ENCODE peak calls at places on chromosomes 1 and 21, in five cellular contexts. Q is spleen, J is fibroblast of villous mesenchyme, R is endodermal cell, A is BJ. T is an unnamed sample.

GRCh38 chr1:211591980-211592493 is 13.1 kb upstream of the SLC30A1 start:
- DNase-seq in Q (no peak), J (peak), R (no peak), A (peak), T (peak)

GRCh38 chr1:94654031-94654430 is 112.5 kb upstream of the F3 start:
- DNase-seq in Q (no peak), J (peak), R (peak), A (no peak), T (no peak)

GRCh38 chr1:59417406-59417805 is 120.5 kb downstream of the FGGY start:
- DNase-seq in Q (no peak), J (no peak), R (no peak), A (no peak), T (peak)

GRCh38 chr1:26177182-26177684 is at the start of gene CNKSR1:
- DNase-seq in Q (no peak), J (no peak), R (peak), A (no peak), T (no peak)

GRCh38 chr1:107626075-107626796 is 338.7 kb downstream of the VAV3 start:
- DNase-seq in Q (no peak), J (peak), R (no peak), A (no peak), T (no peak)

GRCh38 chr1:24100945-24101737 is 10.8 kb downstream of the MYOM3 start:
- DNase-seq in Q (no peak), J (no peak), R (no peak), A (no peak), T (no peak)

GRCh38 chr1:33098371-33098770 is 17.4 kb downstream of the AZIN2 start:
- DNase-seq in Q (no peak), J (peak), R (no peak), A (no peak), T (no peak)

GRCh38 chr1:115977481-115978258 is 1.4 kb downstream of the SLC22A15 start:
- DNase-seq in Q (no peak), J (peak), R (no peak), A (peak), T (peak)

GRCh38 chr1:171245458-171246064 is 2.7 kb upstream of the FMO1 start:
- DNase-seq in Q (no peak), J (peak), R (peak), A (no peak), T (peak)

GRCh38 chr1:88544166-88544565 is 139.9 kb upstream of the PKN2 start:
- DNase-seq in Q (no peak), J (no peak), R (no peak), A (no peak), T (no peak)

GRCh38 chr1:86704972-86705632 is 726 bp downstream of the SH3GLB1 start:
- DNase-seq in Q (no peak), J (peak), R (no peak), A (no peak), T (peak)

GRCh38 chr1:23529146-23530088 is 1.6 kb downstream of the E2F2 start:
- DNase-seq in Q (no peak), J (no peak), R (no peak), A (no peak), T (no peak)

GRCh38 chr21:30713786-30714185 is 4.8 kb downstream of the KRTAP21-3 start:
- DNase-seq in Q (no peak), J (no peak), R (no peak), A (no peak), T (no peak)

GRCh38 chr1:212457740-212458338 is 25.1 kb downstream of the NENF start:
- DNase-seq in Q (peak), J (peak), R (peak), A (no peak), T (peak)

GRCh38 chr1:116673935-116674630 is 6.5 kb upstream of the IGSF3 start:
- DNase-seq in Q (no peak), J (no peak), R (no peak), A (no peak), T (no peak)

GRCh38 chr1:44701141-44701573 is 26.6 kb downstream of the ARMH1 start:
- DNase-seq in Q (no peak), J (no peak), R (no peak), A (no peak), T (no peak)

DNA sequence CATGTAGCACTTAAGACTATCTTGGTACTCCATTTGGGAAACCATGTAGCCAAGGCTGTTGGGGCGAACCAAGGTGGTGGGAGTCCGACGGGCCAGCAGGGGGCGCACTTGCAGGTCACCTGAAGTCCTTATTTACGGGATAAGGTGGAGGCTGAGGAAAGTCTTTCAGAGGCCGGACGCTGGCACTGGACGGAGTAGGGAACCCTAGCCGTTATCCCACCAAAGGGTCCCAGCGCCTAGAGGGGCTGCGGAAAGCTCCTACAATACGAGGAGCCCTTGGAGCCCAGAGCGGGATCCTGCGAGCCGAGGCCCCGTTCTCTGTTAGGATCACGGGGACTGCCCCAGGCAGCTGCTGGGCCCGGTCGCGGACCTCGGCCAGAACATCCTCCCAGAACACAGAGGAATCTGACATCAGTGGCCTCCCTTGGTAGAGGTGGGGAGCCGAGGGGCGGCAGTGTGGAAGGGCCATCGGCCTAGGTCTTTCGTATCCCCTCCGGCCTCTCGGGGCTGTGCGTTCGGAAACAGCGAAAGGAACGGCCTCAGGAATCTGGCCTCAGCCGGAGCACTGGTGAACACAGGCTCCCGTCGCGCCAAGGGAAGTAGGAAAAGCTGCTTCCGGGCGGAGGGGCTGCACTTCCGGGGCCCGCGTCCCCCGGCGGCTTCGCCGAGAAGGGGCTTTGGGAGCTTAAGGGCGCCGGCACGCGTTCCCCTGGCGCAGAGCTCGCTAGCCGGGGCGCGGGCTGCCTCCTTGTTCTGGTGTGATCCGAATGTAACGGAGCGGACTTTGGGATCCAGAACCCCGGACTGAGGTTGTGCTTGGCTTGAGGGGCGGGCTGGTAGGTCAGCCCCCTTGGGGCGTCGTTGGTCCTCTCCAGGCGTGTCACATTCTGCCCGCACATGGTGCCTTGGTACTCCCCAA is 29.9 kb upstream of the RPTN start:
- DNase-seq in Q (peak), J (peak), R (peak), A (no peak), T (peak)
- H3K4me3 ChIP-seq in Q (peak), J (peak), R (no peak), A (peak), T (peak)

GRCh38 chr1:109191377-109191776 is 22.3 kb upstream of the SARS1 start:
- DNase-seq in Q (no peak), J (no peak), R (peak), A (no peak), T (no peak)
- TF ChIP-seq CTCF in Q (no peak), J (no peak), R (peak), A (no peak), T (peak)

DNA sequence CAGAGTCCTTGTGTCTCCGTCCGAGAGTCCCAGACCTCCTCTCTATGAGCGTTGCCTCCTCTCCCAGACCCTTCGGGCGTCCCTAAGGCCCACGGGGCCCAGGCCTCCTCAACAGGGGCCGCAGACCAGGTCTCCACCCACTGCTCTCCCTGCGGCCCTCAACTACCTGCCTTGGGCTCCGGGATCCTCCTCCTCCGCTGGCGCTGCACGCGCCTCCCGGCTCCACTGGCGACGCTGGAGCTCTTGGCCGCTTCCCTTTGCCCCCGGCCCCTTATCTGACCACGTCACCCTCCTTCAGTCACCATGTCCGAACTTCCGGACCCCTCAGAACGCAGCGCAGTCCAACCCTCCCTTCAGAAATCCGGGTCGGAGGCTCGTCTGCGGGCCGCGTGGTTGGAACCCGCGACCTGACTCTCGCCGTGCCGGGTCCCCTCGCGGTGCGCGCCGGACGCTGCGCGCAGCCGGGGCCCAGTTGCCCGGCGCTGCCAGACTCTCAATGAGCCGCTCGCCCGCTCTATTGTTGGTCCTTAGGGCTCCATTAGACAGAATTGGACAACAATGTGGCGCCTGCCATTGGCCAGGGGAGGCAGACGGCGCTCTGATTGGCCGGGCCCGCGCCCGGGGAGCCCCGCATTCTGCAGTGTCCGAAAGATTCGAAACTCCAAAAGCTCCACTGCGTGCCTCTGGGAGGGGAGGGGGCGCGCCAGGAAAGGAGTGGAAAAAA is at the start of gene DMRTA2:
- DNase-seq in Q (no peak), J (no peak), R (peak), A (no peak), T (peak)
- H3K4me3 ChIP-seq in Q (peak), J (peak), R (peak), A (peak), T (no peak)

DNA sequence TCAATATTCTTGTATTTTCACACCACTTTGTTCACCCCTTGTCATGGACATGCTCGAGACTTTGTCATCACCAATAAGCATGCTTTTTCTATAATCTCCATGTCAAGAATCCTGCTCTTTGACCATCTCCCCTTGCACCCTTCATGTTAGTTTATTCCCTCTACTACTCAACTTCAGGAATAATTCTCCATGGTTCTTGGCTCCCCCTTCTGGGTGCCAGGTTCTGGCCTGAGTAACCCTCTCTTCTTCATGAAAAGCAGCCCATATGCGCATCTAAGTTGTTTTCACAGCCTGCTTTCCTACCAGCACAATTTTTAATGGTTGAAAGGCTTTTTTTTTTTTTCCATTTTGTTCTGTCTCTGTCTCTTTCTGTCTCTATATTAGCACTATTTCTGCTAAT is 160.7 kb downstream of the LEPR start:
- DNase-seq in Q (no peak), J (peak), R (no peak), A (no peak), T (peak)
- TF ChIP-seq CTCF in Q (no peak), J (peak), R (peak), A (peak), T (peak)

GRCh38 chr1:106189780-106190179 is 866.7 kb upstream of the PRMT6 start:
- DNase-seq in Q (no peak), J (no peak), R (no peak), A (no peak), T (no peak)

GRCh38 chr1:106194206-106194605 is 862.3 kb upstream of the PRMT6 start:
- DNase-seq in Q (no peak), J (no peak), R (no peak), A (no peak), T (no peak)
- H3K4me3 ChIP-seq in Q (no peak), J (no peak), R (no peak), A (no peak), T (no peak)

GRCh38 chr21:38404134-38404533 is 94.1 kb downstream of the ERG start:
- DNase-seq in Q (no peak), J (no peak), R (no peak), A (no peak), T (no peak)
- TF ChIP-seq CTCF in Q (no peak), J (no peak), R (peak), A (no peak), T (no peak)

GRCh38 chr1:7681401-7681800 is 89.7 kb upstream of the VAMP3 start:
- DNase-seq in Q (no peak), J (no peak), R (no peak), A (no peak), T (no peak)

GRCh38 chr1:7679873-7680790 is 91.0 kb upstream of the VAMP3 start:
- DNase-seq in Q (peak), J (peak), R (peak), A (no peak), T (no peak)

GRCh38 chr1:7678491-7679158 is 92.5 kb upstream of the VAMP3 start:
- DNase-seq in Q (no peak), J (no peak), R (no peak), A (no peak), T (no peak)

GRCh38 chr1:7679159-7679872 is 91.8 kb upstream of the VAMP3 start:
- DNase-seq in Q (no peak), J (no peak), R (no peak), A (no peak), T (no peak)

GRCh38 chr1:7680791-7681165 is 90.3 kb upstream of the VAMP3 start:
- DNase-seq in Q (no peak), J (no peak), R (peak), A (no peak), T (no peak)
- H3K4me3 ChIP-seq in Q (peak), J (peak), R (peak), A (peak), T (peak)

GRCh38 chr1:190124068-190124467 is 353.6 kb downstream of the BRINP3 start:
- DNase-seq in Q (no peak), J (no peak), R (no peak), A (no peak), T (no peak)
- TF ChIP-seq CTCF in Q (no peak), J (no peak), R (peak), A (no peak), T (no peak)

DNA sequence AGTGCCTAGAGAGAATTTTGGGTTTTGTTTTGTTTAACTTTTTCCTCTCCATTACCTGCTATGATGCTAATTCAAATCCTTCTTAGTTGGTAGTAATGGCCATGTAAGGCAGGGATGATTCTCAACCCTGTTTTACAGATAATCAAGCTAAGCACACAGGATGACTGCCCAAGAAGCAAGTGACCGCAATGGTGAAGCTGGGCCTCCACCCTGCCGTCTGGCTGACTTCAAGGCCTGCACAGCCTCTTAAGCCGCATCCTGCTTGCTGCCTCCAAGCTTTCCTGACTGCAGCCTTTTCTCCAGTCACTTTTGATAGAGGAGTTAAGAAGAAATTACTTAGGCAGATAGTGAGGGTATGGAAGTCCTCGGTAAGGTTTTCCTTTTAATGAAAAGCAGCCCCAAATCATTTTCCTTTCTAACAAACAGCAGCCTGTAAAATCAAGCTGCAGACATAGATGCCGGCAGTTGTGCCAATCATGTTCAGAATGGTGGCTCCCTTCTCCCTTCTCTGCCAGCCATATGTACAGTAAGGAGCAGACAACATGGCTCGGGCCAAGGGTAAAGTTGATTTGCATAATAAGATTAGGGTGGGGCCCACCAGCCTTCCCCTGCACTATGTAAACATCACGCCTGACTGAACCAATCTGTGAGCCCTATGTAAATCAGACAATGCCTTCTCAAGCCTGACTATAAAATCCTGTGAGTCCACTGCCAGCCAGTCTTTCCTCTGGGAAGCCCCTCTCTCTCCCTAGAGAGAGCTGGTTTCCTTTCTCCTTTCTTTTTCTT is 8.8 kb upstream of the CTBS start:
- DNase-seq in Q (no peak), J (peak), R (peak), A (no peak), T (no peak)
- H3K4me3 ChIP-seq in Q (no peak), J (no peak), R (peak), A (no peak), T (no peak)

T was measured in fibroblast of mammary gland.